ENCODE peak calls at places on chromosomes 2 and 18, in eight cellular contexts. One of them, this sample, is unnamed.

GRCh38 chr18:55406374-55407045 is 181.5 kb downstream of the TCF4 start:
- DNase-seq in stimulated activated CD4-positive, alpha-beta T cell treated with anti-CD3 and anti-CD28 coated beads, Interleukin-2, amount 100 ng/mL, for 48 hours: no peak
- DNase-seq in brain microvascular endothelial cell: no peak
- DNase-seq in A673: no peak
- DNase-seq in stimulated activated CD8-positive, alpha-beta memory T cell treated with anti-CD3 and anti-CD28 coated beads, Interleukin-4, amount 100 ng/mL, for 1 hour: no peak
- DNase-seq in germinal center: no peak
- DNase-seq in MV-4-11: no peak
- DNase-seq in AG10803: no peak
- DNase-seq in this sample: peak

GRCh38 chr2:102618452-102619413 is 620 bp upstream of the SLC9A2 start:
- DNase-seq in stimulated activated CD4-positive, alpha-beta T cell treated with anti-CD3 and anti-CD28 coated beads, Interleukin-2, amount 100 ng/mL, for 48 hours: peak
- DNase-seq in MV-4-11: no peak
- DNase-seq in brain microvascular endothelial cell: no peak
- DNase-seq in stimulated activated CD8-positive, alpha-beta memory T cell treated with anti-CD3 and anti-CD28 coated beads, Interleukin-4, amount 100 ng/mL, for 1 hour: no peak
- DNase-seq in A673: peak
- DNase-seq in germinal center: no peak
- DNase-seq in AG10803: no peak
- DNase-seq in this sample: no peak

GRCh38 chr18:50697509-50697908 is 122.3 kb downstream of the MRO start:
- DNase-seq in AG10803: no peak
- DNase-seq in MV-4-11: no peak
- DNase-seq in stimulated activated CD4-positive, alpha-beta T cell treated with anti-CD3 and anti-CD28 coated beads, Interleukin-2, amount 100 ng/mL, for 48 hours: no peak
- DNase-seq in A673: no peak
- DNase-seq in brain microvascular endothelial cell: no peak
- DNase-seq in germinal center: no peak
- DNase-seq in stimulated activated CD8-positive, alpha-beta memory T cell treated with anti-CD3 and anti-CD28 coated beads, Interleukin-4, amount 100 ng/mL, for 1 hour: no peak
- DNase-seq in this sample: no peak

GRCh38 chr18:76464281-76465259 is 30.5 kb downstream of the ZNF516 start:
- DNase-seq in AG10803: no peak
- DNase-seq in brain microvascular endothelial cell: no peak
- DNase-seq in germinal center: no peak
- DNase-seq in A673: no peak
- DNase-seq in stimulated activated CD8-positive, alpha-beta memory T cell treated with anti-CD3 and anti-CD28 coated beads, Interleukin-4, amount 100 ng/mL, for 1 hour: no peak
- DNase-seq in stimulated activated CD4-positive, alpha-beta T cell treated with anti-CD3 and anti-CD28 coated beads, Interleukin-2, amount 100 ng/mL, for 48 hours: no peak
- DNase-seq in MV-4-11: no peak
- DNase-seq in this sample: no peak

GRCh38 chr2:75108937-75109482 is 90.3 kb downstream of the TACR1 start:
- DNase-seq in stimulated activated CD4-positive, alpha-beta T cell treated with anti-CD3 and anti-CD28 coated beads, Interleukin-2, amount 100 ng/mL, for 48 hours: no peak
- DNase-seq in brain microvascular endothelial cell: no peak
- DNase-seq in A673: peak
- DNase-seq in germinal center: no peak
- DNase-seq in AG10803: no peak
- DNase-seq in stimulated activated CD8-positive, alpha-beta memory T cell treated with anti-CD3 and anti-CD28 coated beads, Interleukin-4, amount 100 ng/mL, for 1 hour: no peak
- DNase-seq in MV-4-11: no peak
- DNase-seq in this sample: no peak

GRCh38 chr2:151973013-151973900 is 125.6 kb downstream of the CACNB4 start:
- DNase-seq in stimulated activated CD8-positive, alpha-beta memory T cell treated with anti-CD3 and anti-CD28 coated beads, Interleukin-4, amount 100 ng/mL, for 1 hour: no peak
- DNase-seq in germinal center: no peak
- DNase-seq in brain microvascular endothelial cell: no peak
- DNase-seq in AG10803: no peak
- DNase-seq in MV-4-11: no peak
- DNase-seq in A673: no peak
- DNase-seq in stimulated activated CD4-positive, alpha-beta T cell treated with anti-CD3 and anti-CD28 coated beads, Interleukin-2, amount 100 ng/mL, for 48 hours: no peak
- DNase-seq in this sample: peak

GRCh38 chr2:105576440-105577241 is 168.1 kb upstream of the NCK2 start:
- DNase-seq in A673: peak
- DNase-seq in AG10803: peak
- DNase-seq in stimulated activated CD4-positive, alpha-beta T cell treated with anti-CD3 and anti-CD28 coated beads, Interleukin-2, amount 100 ng/mL, for 48 hours: no peak
- DNase-seq in stimulated activated CD8-positive, alpha-beta memory T cell treated with anti-CD3 and anti-CD28 coated beads, Interleukin-4, amount 100 ng/mL, for 1 hour: no peak
- DNase-seq in germinal center: peak
- DNase-seq in brain microvascular endothelial cell: no peak
- DNase-seq in MV-4-11: peak
- DNase-seq in this sample: peak

GRCh38 chr2:72859831-72860262 is 27.4 kb upstream of the SPR start:
- DNase-seq in stimulated activated CD8-positive, alpha-beta memory T cell treated with anti-CD3 and anti-CD28 coated beads, Interleukin-4, amount 100 ng/mL, for 1 hour: peak
- DNase-seq in A673: peak
- DNase-seq in germinal center: peak
- DNase-seq in AG10803: peak
- DNase-seq in MV-4-11: peak
- DNase-seq in brain microvascular endothelial cell: peak
- DNase-seq in stimulated activated CD4-positive, alpha-beta T cell treated with anti-CD3 and anti-CD28 coated beads, Interleukin-2, amount 100 ng/mL, for 48 hours: peak
- DNase-seq in this sample: peak

GRCh38 chr2:72998724-72999123 is 72.8 kb downstream of the SFXN5 start:
- DNase-seq in AG10803: no peak
- DNase-seq in stimulated activated CD4-positive, alpha-beta T cell treated with anti-CD3 and anti-CD28 coated beads, Interleukin-2, amount 100 ng/mL, for 48 hours: no peak
- DNase-seq in A673: no peak
- DNase-seq in stimulated activated CD8-positive, alpha-beta memory T cell treated with anti-CD3 and anti-CD28 coated beads, Interleukin-4, amount 100 ng/mL, for 1 hour: no peak
- DNase-seq in MV-4-11: no peak
- DNase-seq in brain microvascular endothelial cell: no peak
- DNase-seq in germinal center: no peak
- DNase-seq in this sample: no peak